ENCODE peak calls at places on chromosomes 2 and 18, in five cellular contexts. G is uterus, I is A673, S is PC-3, D is HCT116. L is an unnamed sample.

GRCh38 chr2:236568068-236568921 is 1.3 kb upstream of the ACKR3 start:
- DNase-seq in G (peak; percentile 49), I (no peak), S (no peak), D (no peak), L (peak; percentile 49)

GRCh38 chr2:240795468-240795867 is 24.6 kb downstream of the KIF1A start:
- DNase-seq in G (no peak), I (no peak), S (no peak), D (no peak), L (no peak)

GRCh38 chr2:46954951-46955571 is 39.5 kb upstream of the MCFD2 start:
- DNase-seq in G (peak; percentile 83), I (no peak), S (peak; percentile 92), D (no peak), L (no peak)

GRCh38 chr2:240957656-240958365 is 40.6 kb upstream of the SNED1 start:
- DNase-seq in G (no peak), I (peak; percentile 59), S (no peak), D (no peak), L (no peak)

GRCh38 chr18:68172842-68173549 is 541.9 kb downstream of the TMX3 start:
- DNase-seq in G (no peak), I (peak; percentile 9), S (no peak), D (no peak), L (no peak)

GRCh38 chr2:196954001-196954400 is 27.5 kb upstream of the PGAP1 start:
- DNase-seq in G (no peak), I (no peak), S (no peak), D (no peak), L (no peak)

GRCh38 chr18:49560277-49561126 is 1.4 kb upstream of the LIPG start:
- DNase-seq in G (no peak), I (peak; percentile 26), S (no peak), D (no peak), L (peak; percentile 62)

GRCh38 chr2:32051836-32052439 is 11.4 kb upstream of the SPAST start:
- DNase-seq in G (no peak), I (no peak), S (no peak), D (no peak), L (no peak)

GRCh38 chr2:193475038-193475437 is 1280.3 kb upstream of the TMEFF2 start:
- DNase-seq in G (no peak), I (no peak), S (no peak), D (no peak), L (no peak)

GRCh38 chr18:44586782-44587524 is 93.7 kb upstream of the SETBP1 start:
- DNase-seq in G (peak; percentile 31), I (no peak), S (no peak), D (no peak), L (no peak)

GRCh38 chr2:189848276-189848675 is 64.0 kb downstream of the PMS1 start:
- DNase-seq in G (no peak), I (no peak), S (no peak), D (no peak), L (no peak)

GRCh38 chr2:224072541-224073188 is 33.6 kb upstream of the SERPINE2 start:
- DNase-seq in G (peak; percentile 45), I (no peak), S (no peak), D (no peak), L (no peak)

GRCh38 chr2:112706170-112706664 is 14.6 kb upstream of the NT5DC4 start:
- DNase-seq in G (no peak), I (no peak), S (peak; percentile 41), D (no peak), L (no peak)

GRCh38 chr18:4510709-4511108 is 55.6 kb upstream of the DLGAP1 start:
- DNase-seq in G (no peak), I (peak; percentile 28), S (no peak), D (no peak), L (no peak)

GRCh38 chr2:191627518-191627917 is 50.4 kb upstream of the NABP1 start:
- DNase-seq in G (no peak), I (no peak), S (no peak), D (no peak), L (no peak)

GRCh38 chr2:230714122-230714453 is 1.4 kb downstream of the CAB39 start:
- DNase-seq in G (no peak), I (peak; percentile 52), S (peak; percentile 83), D (no peak), L (no peak)

GRCh38 chr2:106085441-106085911 is 108.6 kb downstream of the UXS1 start:
- DNase-seq in G (no peak), I (peak; percentile 62), S (peak; percentile 42), D (no peak), L (no peak)

GRCh38 chr2:27798948-27799645 is 27.6 kb downstream of the MRPL33 start:
- DNase-seq in G (peak; percentile 70), I (peak; percentile 92), S (peak; percentile 99), D (peak; percentile 89), L (no peak)

GRCh38 chr2:74876081-74876886 is 42.4 kb downstream of the HK2 start:
- DNase-seq in G (peak; percentile 30), I (peak; percentile 71), S (peak; percentile 82), D (no peak), L (peak; percentile 59)

GRCh38 chr2:36362291-36362690 is 6.7 kb downstream of the CRIM1 start:
- DNase-seq in G (no peak), I (peak; percentile 21), S (no peak), D (no peak), L (no peak)
- H3K4me1 ChIP-seq in G (no peaks in the 10 kb centered on the region), I (peaks cover 58% of the 10 kb centered on the region), S (peaks cover 54% of the 10 kb centered on the region), D (peaks cover 85% of the 10 kb centered on the region), L (peaks cover 27% of the 10 kb centered on the region)

DNA sequence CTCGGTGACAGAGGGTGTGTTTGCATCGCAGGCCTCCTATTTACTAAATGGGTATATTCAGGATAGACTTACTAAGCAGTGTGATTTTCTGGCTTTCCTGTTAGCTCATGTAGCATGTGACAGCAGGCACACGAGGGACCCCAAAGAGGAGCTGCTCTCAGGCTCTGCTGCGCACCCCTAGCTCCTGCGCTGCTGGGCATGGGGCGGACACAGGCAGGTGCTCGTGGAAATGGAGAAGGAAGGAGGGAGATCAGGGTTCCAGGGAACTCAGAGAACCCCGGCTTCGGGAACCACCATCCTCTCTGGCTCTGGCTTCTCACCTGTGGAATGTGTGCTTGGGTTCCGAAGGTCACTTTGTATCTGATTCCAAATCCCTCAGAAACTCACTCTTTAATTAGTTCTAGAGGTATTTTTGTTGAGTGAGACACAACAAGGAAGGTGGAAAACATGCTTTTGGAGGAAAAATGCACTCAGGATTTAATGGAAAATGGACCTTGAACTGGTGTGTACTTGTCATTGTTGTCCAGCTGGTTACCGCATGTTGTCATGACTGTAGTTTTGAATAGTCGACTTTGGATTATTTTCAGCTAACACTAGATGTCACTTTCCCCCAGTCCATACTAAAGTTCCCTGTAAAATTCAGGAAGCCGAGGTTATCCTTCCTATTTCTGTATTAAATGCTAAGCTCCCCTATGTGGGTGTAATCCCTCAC is 3.5 kb downstream of the SNTG2 start:
- DNase-seq in G (no peak), I (peak; percentile 29), S (peak; percentile 37), D (no peak), L (no peak)
- TF ChIP-seq CTCF in G (peak; percentile 37), I (peak; percentile 47), S (peak; percentile 49), D (peak; percentile 12), L (no peak)

DNA sequence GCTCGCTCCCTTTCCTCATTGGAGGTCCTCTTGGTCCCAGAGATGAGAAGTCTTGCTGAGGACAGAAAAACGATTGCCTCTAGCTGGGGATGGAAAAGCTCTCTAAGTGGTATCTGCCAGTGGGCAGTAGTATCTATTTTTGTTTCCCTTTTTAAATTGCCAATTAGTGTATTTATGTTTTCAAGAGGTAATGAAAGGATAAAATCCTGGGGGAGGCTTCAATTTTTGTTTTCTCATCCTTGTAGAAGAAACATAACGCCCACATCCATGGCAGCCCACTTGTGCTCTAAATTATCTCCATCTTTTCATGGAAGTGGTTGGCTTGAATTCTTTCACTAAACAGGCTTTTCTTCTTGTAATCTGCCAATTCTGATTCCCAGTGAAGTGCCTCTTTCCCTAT is 14.3 kb downstream of the ANKRD29 start:
- DNase-seq in G (no peak), I (no peak), S (no peak), D (no peak), L (no peak)
- H3K4me3 ChIP-seq in G (no peak overlapping the region), I (no peak overlapping the region), S (no peak overlapping the region), D (no peak overlapping the region), L (no peak overlapping the region)

DNA sequence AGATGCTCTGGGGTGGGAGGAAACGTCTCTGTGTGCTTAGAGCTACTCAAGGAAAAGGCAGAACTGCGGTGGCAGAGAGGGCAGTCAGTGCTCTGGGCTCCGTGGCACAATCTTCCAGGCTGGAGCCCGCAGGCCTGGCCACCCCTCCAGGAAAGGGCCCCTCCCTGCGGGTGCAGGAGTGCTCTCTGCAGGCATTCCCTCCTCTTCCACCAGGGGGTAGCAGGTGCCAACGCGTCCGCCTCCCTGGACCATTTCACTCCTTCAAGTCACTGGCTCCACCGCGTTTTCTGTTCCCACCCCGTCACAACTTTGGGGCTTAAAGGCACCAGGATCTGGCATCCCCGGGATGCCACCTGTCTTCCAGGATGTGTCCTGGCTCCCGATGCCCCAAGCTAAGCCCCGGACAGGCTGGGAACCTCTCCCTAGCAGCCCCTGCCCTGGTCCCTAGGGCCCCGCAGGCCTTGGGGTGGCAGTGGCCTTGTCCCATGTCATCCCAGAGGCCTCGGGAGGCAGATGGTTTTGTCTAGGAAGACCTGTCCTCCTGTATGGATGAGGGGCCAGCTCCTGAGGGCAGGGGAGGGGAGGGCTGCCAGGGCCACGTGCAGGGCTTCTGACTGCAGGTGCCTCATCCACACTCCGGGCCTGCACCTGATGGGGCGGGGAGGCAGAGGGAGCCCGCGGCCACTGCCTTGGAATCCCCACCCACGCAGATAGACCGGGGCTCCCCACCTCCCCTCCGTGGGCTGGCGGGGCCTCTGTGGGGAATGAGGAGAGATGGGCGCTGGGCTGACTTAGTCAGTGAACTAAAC is 26.4 kb downstream of the KCNIP3 start:
- DNase-seq in G (no peak), I (no peak), S (peak; percentile 87), D (peak; percentile 55), L (peak; percentile 36)
- H3K4me1 ChIP-seq in G (no peaks in the 10 kb centered on the region), I (no peaks in the 10 kb centered on the region), S (peaks cover 8% of the 10 kb centered on the region), D (peaks cover 7% of the 10 kb centered on the region), L (no peaks in the 10 kb centered on the region)

DNA sequence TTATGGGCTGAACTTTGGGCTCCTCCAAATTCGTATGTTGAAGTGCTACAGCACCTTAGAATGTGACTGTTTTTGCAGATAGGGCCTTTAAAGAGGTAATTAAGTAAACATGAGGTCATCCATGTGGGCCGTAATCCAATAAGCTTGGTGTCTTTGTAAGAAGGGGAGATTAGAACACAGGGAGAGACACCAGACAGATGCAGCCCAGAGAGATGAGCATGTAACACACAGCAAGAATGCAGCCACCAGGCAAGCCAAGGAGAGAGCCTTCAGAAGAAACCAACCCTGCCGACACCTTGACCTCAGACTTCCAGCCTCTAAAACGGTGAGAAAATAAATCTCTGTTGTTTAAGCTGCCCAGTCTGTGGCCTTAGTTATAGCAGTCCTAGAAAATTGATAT is 74.3 kb downstream of the HRH4 start:
- DNase-seq in G (no peak), I (peak; percentile 26), S (no peak), D (no peak), L (no peak)
- TF ChIP-seq CTCF in G (no peak), I (no peak), S (no peak), D (no peak), L (no peak)

DNA sequence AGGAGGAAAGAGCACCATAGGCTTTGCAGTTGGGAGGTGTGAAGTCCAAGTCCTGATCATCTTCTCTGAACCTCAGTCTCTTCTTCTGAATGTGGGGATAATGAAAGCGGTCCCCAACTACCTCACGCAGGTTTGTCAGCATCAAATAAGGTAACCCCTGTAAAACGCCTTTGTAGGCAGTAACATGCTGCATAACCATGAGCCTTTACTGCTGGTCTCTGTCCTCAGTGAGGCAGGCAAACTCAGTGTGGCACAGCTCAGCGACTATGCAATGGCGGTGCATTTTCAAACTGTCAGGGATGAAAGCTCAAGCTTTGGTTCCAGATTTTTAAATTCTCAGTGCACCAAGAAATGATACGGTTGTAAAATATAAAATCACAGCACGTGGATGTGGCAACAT is 46.1 kb downstream of the DNMT3A start:
- DNase-seq in G (no peak), I (no peak), S (no peak), D (no peak), L (no peak)
- H3K4me3 ChIP-seq in G (no peak overlapping the region), I (no peak overlapping the region), S (no peak overlapping the region), D (peak overlapping the region; percentile 43), L (no peak overlapping the region)